ENCODE peak calls at places on chromosomes 11 and 22, in four cellular contexts. B is H1, M is HepG2, G is GM12878. H is an unnamed sample.

GRCh38 chr11:121559812-121560211 is 107.0 kb upstream of the SORL1-AS1 start:
- DNase-seq in B (no peak), M (no peak), G (no peak), H (no peak)

GRCh38 chr11:89667001-89667400 is 43.1 kb upstream of the TRIM77 start:
- DNase-seq in B (no peak), M (no peak), G (no peak), H (no peak)

GRCh38 chr22:31244044-31244942 is 32.2 kb downstream of the LIMK2 start:
- DNase-seq in B (peak; percentile 59), M (peak; percentile 43), G (no peak), H (peak; percentile 58)

GRCh38 chr11:69010964-69011623 is 2.0 kb downstream of the MRGPRF start:
- DNase-seq in B (peak; percentile 38), M (no peak), G (no peak), H (no peak)

GRCh38 chr11:121687961-121688566 is 235.3 kb upstream of the SORL1-AS1 start:
- DNase-seq in B (no peak), M (no peak), G (no peak), H (no peak)

GRCh38 chr11:10584071-10584501 is 15.6 kb upstream of the LYVE1 start:
- DNase-seq in B (no peak), M (no peak), G (no peak), H (no peak)

GRCh38 chr22:29216873-29217666 is 11.4 kb downstream of the EMID1 start:
- DNase-seq in B (no peak), M (peak; percentile 65), G (no peak), H (no peak)

GRCh38 chr11:19101803-19102520 is 15.0 kb upstream of the ZDHHC13 start:
- DNase-seq in B (no peak), M (no peak), G (no peak), H (no peak)

GRCh38 chr22:45164217-45165123 is 745 bp downstream of the NUP50 start:
- DNase-seq in B (no peak), M (no peak), G (no peak), H (no peak)

GRCh38 chr11:74141274-74141695 is 29.5 kb downstream of the C2CD3 start:
- DNase-seq in B (no peak), M (peak; percentile 53), G (no peak), H (no peak)

GRCh38 chr11:17272823-17273222 is 3.7 kb upstream of the NUCB2 start:
- DNase-seq in B (no peak), M (no peak), G (no peak), H (no peak)

GRCh38 chr11:67253872-67254624 is 12.2 kb upstream of the GRK2 start:
- DNase-seq in B (no peak), M (no peak), G (no peak), H (no peak)

GRCh38 chr11:128934926-128935325 is 7.7 kb downstream of the TP53AIP1 start:
- DNase-seq in B (no peak), M (no peak), G (no peak), H (no peak)

GRCh38 chr11:33930317-33931021 is 38.6 kb upstream of the LMO2 start:
- DNase-seq in B (no peak), M (no peak), G (no peak), H (no peak)

GRCh38 chr11:128941573-128942271 is 949 bp downstream of the TP53AIP1 start:
- DNase-seq in B (no peak), M (no peak), G (no peak), H (no peak)

GRCh38 chr11:57312511-57313021 is 12.2 kb downstream of the TNKS1BP1 start:
- DNase-seq in B (no peak), M (no peak), G (no peak), H (no peak)

GRCh38 chr11:23425379-23425778 is 565.1 kb upstream of the CCDC179 start:
- DNase-seq in B (no peak), M (no peak), G (no peak), H (no peak)

GRCh38 chr11:119786431-119787073 is 57.6 kb upstream of the NECTIN1 start:
- DNase-seq in B (no peak), M (no peak), G (peak; percentile 11), H (no peak)

GRCh38 chr11:10498426-10499250 is 42.3 kb downstream of the RNF141 start:
- DNase-seq in B (no peak), M (no peak), G (no peak), H (no peak)

GRCh38 chr11:59557940-59558643 is 46.8 kb downstream of the OR4D9 start:
- DNase-seq in B (no peak), M (no peak), G (no peak), H (no peak)

GRCh38 chr11:613369-613968 is 2.3 kb downstream of the IRF7 start:
- DNase-seq in B (peak; percentile 64), M (no peak), G (no peak), H (peak; percentile 61)

GRCh38 chr11:32729976-32730375 is 64.5 kb downstream of the CCDC73 start:
- DNase-seq in B (no peak), M (no peak), G (no peak), H (no peak)

GRCh38 chr11:121841487-121842167 is 274.4 kb downstream of the BLID start:
- DNase-seq in B (no peak), M (peak; percentile 4), G (no peak), H (peak; percentile 5)

GRCh38 chr22:38135133-38135706 is 24.7 kb upstream of the BAIAP2L2 start:
- DNase-seq in B (no peak), M (no peak), G (no peak), H (no peak)

GRCh38 chr11:112470355-112470754 is 209.7 kb upstream of the PLET1 start:
- DNase-seq in B (no peak), M (no peak), G (no peak), H (no peak)

GRCh38 chr22:36435516-36436415 is 45.7 kb downstream of the TXN2 start:
- DNase-seq in B (no peak), M (peak; percentile 92), G (peak; percentile 52), H (no peak)

GRCh38 chr11:83816572-83817187 is 530.5 kb upstream of the CCDC90B start:
- DNase-seq in B (no peak), M (peak; percentile 9), G (no peak), H (no peak)

GRCh38 chr11:65308281-65308891 is 6.3 kb upstream of the CDC42EP2 start:
- DNase-seq in B (no peak), M (no peak), G (no peak), H (no peak)

GRCh38 chr22:40519284-40519947 is 117.1 kb downstream of the MRTFA start:
- DNase-seq in B (no peak), M (peak; percentile 46), G (no peak), H (no peak)

GRCh38 chr11:62540804-62541671 is 5.6 kb downstream of the AHNAK start:
- DNase-seq in B (no peak), M (no peak), G (peak; percentile 76), H (no peak)

GRCh38 chr11:66317766-66318575 is 1.1 kb upstream of the CD248 start:
- DNase-seq in B (no peak), M (peak; percentile 70), G (no peak), H (no peak)

GRCh38 chr11:78417175-78417887 is at the start of gene GAB2:
- DNase-seq in B (no peak), M (no peak), G (no peak), H (no peak)

GRCh38 chr11:1749020-1749758 is 1.2 kb downstream of the IFITM10 start:
- DNase-seq in B (no peak), M (no peak), G (no peak), H (no peak)
- TF ChIP-seq YY1 in B (no peak), M (no peak), G (no peak), H (no peak)

DNA sequence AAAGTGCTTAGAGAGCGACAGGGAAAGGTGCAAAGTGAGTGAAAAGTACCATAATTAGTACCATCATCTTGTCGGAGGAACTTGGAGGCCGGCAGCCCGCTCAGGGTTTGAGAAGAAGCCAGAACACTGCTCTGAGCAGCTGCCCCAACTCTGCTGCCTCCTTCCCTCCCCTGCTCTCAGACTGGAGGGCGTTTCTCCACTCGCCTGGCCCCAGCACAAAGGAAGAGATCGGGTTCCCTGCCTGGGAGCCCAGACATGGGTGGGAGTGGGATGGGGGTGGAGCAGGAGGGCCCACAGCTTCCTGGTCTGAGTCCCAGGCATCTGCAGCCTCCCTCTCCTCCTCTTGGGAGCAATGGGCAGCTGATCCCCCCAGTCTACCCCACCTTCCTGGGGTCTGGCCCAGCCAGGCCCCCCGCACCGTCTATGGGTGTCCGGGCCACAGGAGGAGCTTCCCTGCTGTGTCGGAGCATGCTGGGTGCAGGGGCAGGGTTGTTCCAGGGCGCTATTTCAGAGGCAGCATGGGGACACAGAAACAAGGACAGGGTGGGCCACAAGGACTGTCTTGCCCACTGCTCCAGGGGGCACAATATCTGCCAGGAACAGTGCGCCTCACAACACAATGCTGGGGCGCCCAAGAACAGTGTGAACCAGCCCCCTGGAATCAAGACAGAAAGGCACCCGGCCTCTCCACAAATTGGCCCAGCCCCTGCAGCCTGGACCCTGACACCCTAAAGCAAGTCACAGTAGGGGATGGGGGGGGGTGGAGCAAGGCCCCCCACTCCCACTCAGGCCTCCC is 4.8 kb downstream of the LIF start:
- DNase-seq in B (no peak), M (no peak), G (no peak), H (no peak)
- H3K27me3 ChIP-seq in B (no peaks in the 10 kb centered on the region), M (peaks cover 13% of the 10 kb centered on the region), G (peaks cover 2% of the 10 kb centered on the region), H (peaks cover 14% of the 10 kb centered on the region)

GRCh38 chr11:94011478-94011877 is 9.7 kb upstream of the HEPHL1 start:
- DNase-seq in B (no peak), M (no peak), G (no peak), H (no peak)

GRCh38 chr11:94002226-94002625 is 18.9 kb upstream of the HEPHL1 start:
- DNase-seq in B (no peak), M (no peak), G (no peak), H (no peak)

GRCh38 chr11:94007906-94008305 is 13.2 kb upstream of the HEPHL1 start:
- DNase-seq in B (no peak), M (no peak), G (no peak), H (no peak)

GRCh38 chr11:94010136-94010535 is 11.0 kb upstream of the HEPHL1 start:
- DNase-seq in B (no peak), M (no peak), G (no peak), H (no peak)

DNA sequence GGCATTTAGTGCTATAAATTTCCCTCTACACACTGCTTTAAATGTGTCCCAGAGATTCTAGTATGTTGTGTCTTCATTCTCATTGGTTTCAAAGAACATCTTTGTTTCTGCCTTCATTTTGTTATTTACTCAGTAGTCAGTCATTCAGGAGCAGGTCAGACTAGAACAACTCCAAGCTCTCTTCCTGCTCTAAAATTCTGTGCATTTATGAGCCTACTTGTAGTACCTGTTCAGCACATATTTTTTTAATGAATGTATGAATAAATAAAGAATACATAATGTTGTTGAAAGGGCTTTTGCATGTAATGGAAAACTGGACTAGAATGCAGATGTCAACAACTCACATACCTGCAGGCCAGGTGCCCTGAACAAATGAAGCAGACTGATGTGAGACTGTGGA is 13.7 kb upstream of the HEPHL1 start:
- DNase-seq in B (no peak), M (no peak), G (no peak), H (no peak)
- TF ChIP-seq SUZ12 in B (no peak), M (no peak), G (no peak), H (no peak)

GRCh38 chr11:64181506-64182411 is 4.2 kb upstream of the STIP1 start:
- DNase-seq in B (peak; percentile 36), M (peak; percentile 82), G (no peak), H (no peak)
- TF ChIP-seq YY1 in B (no peak), M (no peak), G (no peak), H (no peak)